ENCODE peak calls at places on chromosomes 5 and 9, in five cellular contexts. W is GM12891, M is HepG2, U is spleen, R is sigmoid colon. V is an unnamed sample.
A peak's percentile ranks its signal among the peaks of the same experiment; 100 is the strongest.

GRCh38 chr9:13615660-13616615 is 336.4 kb upstream of the MPDZ start:
- DNase-seq in M (no peak), W (no peak), U (no peak), R (no peak), V (no peak)

GRCh38 chr9:33202552-33203300 is 35.6 kb upstream of the B4GALT1 start:
- DNase-seq in M (no peak), U (peak; percentile 84), R (peak; percentile 81), W (peak; percentile 25), V (peak; percentile 42)

GRCh38 chr5:151221574-151221973 is 2.3 kb downstream of the CCDC69 start:
- DNase-seq in W (no peak), R (no peak), M (no peak), U (no peak), V (no peak)

GRCh38 chr5:102223542-102224444 is 72.3 kb downstream of the SLCO4C1 start:
- DNase-seq in R (no peak), M (peak; percentile 68), U (no peak), W (no peak), V (no peak)

GRCh38 chr9:135137398-135137832 is 49.9 kb downstream of the OLFM1 start:
- DNase-seq in W (no peak), M (no peak), U (no peak), R (no peak), V (no peak)

GRCh38 chr9:24545285-24545684 is 412 bp downstream of the IZUMO3 start:
- DNase-seq in U (no peak), R (no peak), W (no peak), M (no peak), V (no peak)

GRCh38 chr9:121201045-121201737 is 478 bp downstream of the RAB14 start:
- DNase-seq in W (peak; percentile 12), R (peak; percentile 71), U (peak; percentile 94), M (no peak), V (peak; percentile 53)

GRCh38 chr5:146772881-146773440 is 105.6 kb downstream of the PPP2R2B start:
- DNase-seq in R (no peak), U (no peak), M (no peak), W (no peak), V (no peak)

GRCh38 chr9:127388037-127388855 is 8.7 kb upstream of the SLC2A8 start:
- DNase-seq in R (peak; percentile 70), W (peak; percentile 33), U (peak; percentile 66), M (peak; percentile 96), V (no peak)

GRCh38 chr9:96875460-96876142 is 21.3 kb upstream of the ZNF782 start:
- DNase-seq in M (peak; percentile 96), W (peak; percentile 46), U (peak; percentile 79), R (no peak), V (peak; percentile 70)

GRCh38 chr5:73853091-73853490 is 227.1 kb downstream of the ARHGEF28 start:
- DNase-seq in U (no peak), W (no peak), R (no peak), M (no peak), V (no peak)

GRCh38 chr5:2753452-2754409 is 2.3 kb upstream of the IRX2 start:
- DNase-seq in M (no peak), U (no peak), W (no peak), R (no peak), V (no peak)

GRCh38 chr5:121975294-121975693 is 13.5 kb downstream of the SRFBP1 start:
- DNase-seq in M (no peak), R (no peak), W (no peak), U (no peak), V (no peak)

GRCh38 chr5:96714450-96714849 is 52.3 kb downstream of the CAST start:
- DNase-seq in U (no peak), W (no peak), M (no peak), R (no peak), V (no peak)

GRCh38 chr9:131755541-131756198 is 15.8 kb upstream of the RAPGEF1 start:
- DNase-seq in M (peak; percentile 74), W (no peak), U (peak; percentile 94), R (peak; percentile 81), V (peak; percentile 90)

GRCh38 chr9:101566904-101567724 is 27.7 kb downstream of the PPP3R2 start:
- DNase-seq in U (no peak), R (no peak), M (peak; percentile 48), W (no peak), V (no peak)

GRCh38 chr5:133943475-133943817 is 25.0 kb downstream of the C5orf15 start:
- DNase-seq in U (no peak), M (no peak), W (no peak), R (no peak), V (no peak)

GRCh38 chr9:83622814-83623633 is at the start of gene IDNK:
- DNase-seq in M (peak; percentile 67), W (peak; percentile 71), U (peak; percentile 94), R (peak; percentile 78), V (peak; percentile 66)

GRCh38 chr5:59542841-59543825 is 350.4 kb downstream of the PDE4D start:
- DNase-seq in U (no peak), W (no peak), R (peak; percentile 77), M (no peak), V (peak; percentile 34)

GRCh38 chr5:62214701-62215100 is 91.3 kb upstream of the KIF2A start:
- DNase-seq in M (no peak), U (no peak), R (no peak), W (no peak), V (no peak)

GRCh38 chr9:137016436-137016835 is 11.6 kb downstream of the ABCA2 start:
- DNase-seq in M (no peak), W (no peak), U (no peak), R (no peak), V (no peak)

GRCh38 chr5:79938468-79938867 is 52.6 kb downstream of the MTX3 start:
- DNase-seq in W (no peak), M (no peak), U (no peak), R (no peak), V (no peak)

GRCh38 chr5:42994285-42995151 is 45.6 kb downstream of the ANXA2R start:
- DNase-seq in M (peak; percentile 81), W (no peak), R (peak; percentile 90), U (peak; percentile 96), V (peak; percentile 78)

GRCh38 chr5:91240175-91240574 is 142.9 kb downstream of the ARRDC3 start:
- DNase-seq in R (no peak), M (no peak), U (no peak), W (no peak), V (no peak)

GRCh38 chr9:88781500-88782391 is 209.5 kb upstream of the S1PR3 start:
- DNase-seq in U (no peak), W (no peak), M (peak; percentile 23), R (no peak), V (no peak)
- TF ChIP-seq POLR2AphosphoS5 in U (peak; percentile 9), W (no peak), M (no peak), R (no peak), V (no peak)

DNA sequence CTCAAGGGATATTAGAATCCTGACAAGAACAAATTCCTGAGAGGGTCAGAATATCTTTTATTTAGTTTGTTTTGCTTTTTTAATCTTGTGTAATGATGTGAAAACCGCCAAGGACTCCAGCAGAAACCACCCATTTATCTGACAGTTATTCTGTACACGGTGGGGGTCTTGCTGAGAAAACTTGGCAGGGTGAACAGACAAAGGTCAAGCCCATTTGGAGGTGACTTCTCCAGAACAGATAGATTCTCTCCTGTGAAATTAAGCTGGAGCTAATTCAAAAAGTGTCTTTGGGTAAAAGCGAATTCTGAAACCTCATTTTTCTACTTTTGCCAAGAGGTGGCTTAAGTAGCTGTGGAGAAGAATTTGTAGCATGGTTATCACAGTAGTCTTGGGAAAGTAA is 484.4 kb downstream of the SPOCK1 start:
- DNase-seq in W (no peak), R (no peak), M (no peak), U (no peak), V (no peak)
- TF ChIP-seq POLR2AphosphoS5 in W (no peak), R (no peak), M (no peak), U (no peak), V (no peak)

GRCh38 chr9:97906236-97906831 is 16.0 kb downstream of the TRMO start:
- DNase-seq in W (no peak), R (peak; percentile 68), M (no peak), U (no peak), V (no peak)
- TF ChIP-seq POLR2AphosphoS5 in W (no peak), R (no peak), M (no peak), U (no peak), V (no peak)

DNA sequence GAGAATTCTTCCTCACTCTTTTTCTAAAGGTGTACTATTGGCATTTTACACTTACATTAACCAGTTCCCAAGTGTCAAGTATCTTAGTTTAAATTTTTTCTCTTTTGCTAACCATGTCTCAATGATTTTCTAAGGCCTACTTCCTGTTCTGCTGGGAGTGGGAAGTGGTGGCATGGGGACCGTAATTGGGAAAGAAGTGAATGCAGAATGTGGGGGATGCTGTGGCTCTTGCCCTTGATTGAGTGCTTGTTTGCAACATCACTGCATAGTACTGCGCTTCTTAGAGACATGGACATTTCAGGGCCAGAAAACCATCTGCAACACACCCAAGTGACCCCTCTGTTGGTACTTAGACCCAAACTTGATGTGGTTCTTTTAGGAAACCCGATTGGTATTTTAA is 32.8 kb downstream of the MRRF start:
- DNase-seq in R (no peak), M (no peak), U (no peak), W (no peak), V (no peak)
- TF ChIP-seq POLR2AphosphoS5 in R (no peak), M (no peak), U (no peak), W (no peak), V (no peak)

GRCh38 chr9:99832558-99832864 is 10.8 kb downstream of the NR4A3 start:
- DNase-seq in R (no peak), W (no peak), U (no peak), M (no peak), V (no peak)
- TF ChIP-seq POLR2AphosphoS5 in R (no peak), W (no peak), U (no peak), M (no peak), V (no peak)

GRCh38 chr5:145681216-145681615 is 153.9 kb downstream of the PRELID2 start:
- DNase-seq in R (no peak), W (no peak), M (peak; percentile 3), U (no peak), V (no peak)

GRCh38 chr5:145681686-145682085 is 153.5 kb downstream of the PRELID2 start:
- DNase-seq in U (no peak), R (no peak), W (peak; percentile 14), M (peak; percentile 83), V (peak; percentile 41)

GRCh38 chr5:145682197-145682895 is 152.8 kb downstream of the PRELID2 start:
- DNase-seq in W (no peak), M (no peak), R (no peak), U (no peak), V (no peak)

GRCh38 chr5:145685417-145685816 is 149.7 kb downstream of the PRELID2 start:
- DNase-seq in U (no peak), R (no peak), M (no peak), W (no peak), V (no peak)

DNA sequence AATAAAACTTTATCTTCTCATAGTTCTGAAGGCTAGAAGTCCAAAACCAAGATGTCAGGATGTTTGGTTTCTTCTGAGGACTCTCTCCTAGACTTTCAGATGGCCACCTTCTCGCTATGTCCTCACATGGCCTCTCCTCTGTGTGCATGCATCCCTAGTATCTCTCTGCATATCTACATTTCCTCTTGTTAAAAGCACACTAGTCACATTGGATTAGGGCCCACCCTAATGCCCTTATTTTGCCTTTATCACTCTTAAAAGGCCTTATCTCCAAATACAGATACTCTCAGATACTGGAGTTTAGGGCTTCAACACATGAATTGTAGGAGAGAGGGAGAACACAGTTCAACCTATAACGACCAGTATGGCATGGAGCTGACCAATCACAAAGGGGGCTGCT is 151.7 kb downstream of the PRELID2 start:
- DNase-seq in U (no peak), W (no peak), R (no peak), M (no peak), V (no peak)
- TF ChIP-seq POLR2AphosphoS5 in U (no peak), W (no peak), R (no peak), M (no peak), V (no peak)

V was measured in stomach.